ENCODE peak calls at places on chromosomes 16 and 17, in four cellular contexts. S, T, V and M are unnamed samples.

GRCh38 chr17:70661342-70662222 is 492.2 kb downstream of the KCNJ2 start:
- DNase-seq in S (no peak), T (peak), V (no peak), M (peak)

GRCh38 chr17:62791235-62792121 is 16.6 kb downstream of the MARCHF10 start:
- DNase-seq in S (peak), T (peak), V (no peak), M (peak)

GRCh38 chr16:19071811-19072777 is 4.7 kb downstream of the COQ7 start:
- DNase-seq in S (peak), T (peak), V (no peak), M (peak)

GRCh38 chr17:77769215-77769614 is 189.3 kb upstream of the TNRC6C start:
- DNase-seq in S (no peak), T (no peak), V (no peak), M (no peak)

GRCh38 chr17:38627957-38628356 is 22.2 kb upstream of the SRCIN1 start:
- DNase-seq in S (no peak), T (no peak), V (no peak), M (no peak)

GRCh38 chr16:56424791-56425438 is 430 bp downstream of the AMFR start:
- DNase-seq in S (peak), T (no peak), V (no peak), M (no peak)

GRCh38 chr17:64162575-64162974 is 32.6 kb upstream of the ERN1 start:
- DNase-seq in S (no peak), T (no peak), V (no peak), M (no peak)

GRCh38 chr17:7023576-7024401 is 939 bp downstream of the BCL6B start:
- DNase-seq in S (peak), T (peak), V (no peak), M (peak)

GRCh38 chr16:85350146-85350728 is 238.0 kb upstream of the CIBAR2 start:
- DNase-seq in S (no peak), T (no peak), V (no peak), M (no peak)

GRCh38 chr17:49814781-49815496 is 26.5 kb downstream of the KAT7 start:
- DNase-seq in S (no peak), T (no peak), V (no peak), M (no peak)

GRCh38 chr16:15043344-15043743 is 12.5 kb downstream of the NTAN1 start:
- DNase-seq in S (no peak), T (no peak), V (no peak), M (peak)

GRCh38 chr17:7442142-7442541 is 2.7 kb upstream of the CHRNB1 start:
- DNase-seq in S (no peak), T (no peak), V (no peak), M (no peak)

GRCh38 chr17:79028496-79029326 is 4.7 kb downstream of the C1QTNF1 start:
- DNase-seq in S (no peak), T (no peak), V (no peak), M (no peak)

GRCh38 chr17:79078476-79079190 is 4.0 kb downstream of the ENGASE start:
- DNase-seq in S (no peak), T (no peak), V (no peak), M (no peak)

GRCh38 chr16:3161235-3162018 is 26.6 kb upstream of the OR1F1 start:
- DNase-seq in S (no peak), T (no peak), V (no peak), M (no peak)

GRCh38 chr16:84055366-84055765 is 12.8 kb upstream of the SLC38A8 start:
- DNase-seq in S (no peak), T (no peak), V (no peak), M (no peak)

GRCh38 chr16:66809765-66810164 is 8.4 kb upstream of the TERB1 start:
- DNase-seq in S (no peak), T (no peak), V (no peak), M (no peak)

GRCh38 chr16:56203052-56203451 is 11.8 kb downstream of the GNAO1 start:
- DNase-seq in S (no peak), T (peak), V (no peak), M (no peak)

GRCh38 chr17:73914536-73915274 is 270.5 kb upstream of the SDK2 start:
- DNase-seq in S (no peak), T (no peak), V (no peak), M (no peak)

GRCh38 chr16:35370617-35371016 is 1911.2 kb downstream of the TP53TG3F start:
- DNase-seq in S (no peak), T (no peak), V (no peak), M (no peak)

GRCh38 chr16:64627288-64627687 is 494.6 kb downstream of the CDH11 start:
- DNase-seq in S (no peak), T (peak), V (no peak), M (no peak)

GRCh38 chr17:1898332-1898731 is 68.5 kb downstream of the RPA1 start:
- DNase-seq in S (no peak), T (no peak), V (no peak), M (no peak)

GRCh38 chr17:57705921-57706695 is 39.0 kb downstream of the CCDC182 start:
- DNase-seq in S (no peak), T (no peak), V (no peak), M (no peak)

GRCh38 chr17:27489045-27489715 is 32.9 kb downstream of the KSR1 start:
- DNase-seq in S (no peak), T (peak), V (no peak), M (peak)

GRCh38 chr17:78979780-78980623 is at the start of gene LGALS3BP:
- DNase-seq in S (peak), T (peak), V (no peak), M (no peak)

GRCh38 chr16:9134739-9135138 is 43.3 kb downstream of the HAPSTR1 start:
- DNase-seq in S (peak), T (peak), V (no peak), M (peak)

GRCh38 chr16:15754821-15755534 is 101.8 kb downstream of the MYH11 start:
- DNase-seq in S (no peak), T (no peak), V (no peak), M (no peak)

GRCh38 chr17:76441681-76442340 is 11.1 kb downstream of the UBE2O start:
- DNase-seq in S (peak), T (no peak), V (no peak), M (no peak)

GRCh38 chr17:31566247-31566991 is 174.9 kb downstream of the RAB11FIP4 start:
- DNase-seq in S (no peak), T (no peak), V (no peak), M (no peak)

GRCh38 chr17:65855245-65855644 is 293.8 kb upstream of the AXIN2 start:
- DNase-seq in S (no peak), T (peak), V (no peak), M (no peak)

GRCh38 chr16:20257234-20257633 is 70.1 kb downstream of the GP2 start:
- DNase-seq in S (no peak), T (no peak), V (no peak), M (no peak)

GRCh38 chr17:16515933-16516332 is 23.9 kb upstream of the LRRC75A start:
- DNase-seq in S (no peak), T (no peak), V (no peak), M (no peak)

GRCh38 chr17:39608142-39608541 is 422 bp upstream of the NEUROD2 start:
- DNase-seq in S (no peak), T (no peak), V (no peak), M (no peak)

GRCh38 chr17:62854026-62854425 is 45.9 kb upstream of the MARCHF10 start:
- DNase-seq in S (no peak), T (no peak), V (no peak), M (peak)

GRCh38 chr17:30576326-30576861 is 99.2 kb downstream of the GOSR1 start:
- DNase-seq in S (no peak), T (no peak), V (no peak), M (no peak)

GRCh38 chr17:38605852-38606645 is at the start of gene SRCIN1:
- DNase-seq in S (peak), T (no peak), V (no peak), M (peak)

GRCh38 chr17:16936536-16937310 is 35.2 kb downstream of the TNFRSF13B start:
- DNase-seq in S (no peak), T (no peak), V (no peak), M (no peak)

DNA sequence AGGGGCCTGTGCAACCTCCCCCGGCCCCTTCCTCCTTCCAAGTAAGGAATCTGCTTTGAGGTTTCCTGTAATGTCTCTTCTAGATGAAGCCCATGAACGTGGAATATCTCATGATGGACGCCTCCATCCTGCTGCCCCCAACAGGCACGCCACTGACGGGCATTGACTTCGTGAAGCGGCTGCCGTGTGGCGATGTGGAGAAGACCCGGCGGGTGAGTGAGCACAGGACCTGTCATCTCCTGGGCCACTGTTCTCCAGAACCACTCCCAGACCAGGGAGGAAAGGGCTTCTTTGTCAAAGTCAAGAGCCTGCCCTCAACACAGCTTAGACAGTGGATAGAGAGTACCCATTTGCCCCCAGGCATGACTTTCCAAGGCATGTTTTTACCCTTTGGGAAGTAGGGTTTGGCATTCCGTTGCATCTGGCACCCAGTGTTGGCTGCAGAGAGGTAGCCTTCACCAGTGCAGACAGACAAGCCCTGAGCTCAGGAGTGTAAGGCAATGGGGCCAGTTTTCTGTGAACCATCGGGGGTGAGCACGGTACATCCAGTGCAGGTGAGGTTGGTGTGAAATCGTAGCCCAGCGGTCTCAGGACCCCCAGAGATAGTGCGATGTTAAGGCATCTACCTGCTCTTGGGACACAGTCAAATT is 107.2 kb downstream of the CLEC16A start:
- DNase-seq in S (no peak), T (no peak), V (no peak), M (no peak)
- H3K4me3 ChIP-seq in S (no peak), T (no peak), V (no peak), M (no peak)

GRCh38 chr16:74497761-74498160 is 76.5 kb upstream of the CLEC18B start:
- DNase-seq in S (no peak), T (no peak), V (no peak), M (no peak)
- TF ChIP-seq CTCF in S (no peak), T (no peak), V (no peak), M (no peak)

DNA sequence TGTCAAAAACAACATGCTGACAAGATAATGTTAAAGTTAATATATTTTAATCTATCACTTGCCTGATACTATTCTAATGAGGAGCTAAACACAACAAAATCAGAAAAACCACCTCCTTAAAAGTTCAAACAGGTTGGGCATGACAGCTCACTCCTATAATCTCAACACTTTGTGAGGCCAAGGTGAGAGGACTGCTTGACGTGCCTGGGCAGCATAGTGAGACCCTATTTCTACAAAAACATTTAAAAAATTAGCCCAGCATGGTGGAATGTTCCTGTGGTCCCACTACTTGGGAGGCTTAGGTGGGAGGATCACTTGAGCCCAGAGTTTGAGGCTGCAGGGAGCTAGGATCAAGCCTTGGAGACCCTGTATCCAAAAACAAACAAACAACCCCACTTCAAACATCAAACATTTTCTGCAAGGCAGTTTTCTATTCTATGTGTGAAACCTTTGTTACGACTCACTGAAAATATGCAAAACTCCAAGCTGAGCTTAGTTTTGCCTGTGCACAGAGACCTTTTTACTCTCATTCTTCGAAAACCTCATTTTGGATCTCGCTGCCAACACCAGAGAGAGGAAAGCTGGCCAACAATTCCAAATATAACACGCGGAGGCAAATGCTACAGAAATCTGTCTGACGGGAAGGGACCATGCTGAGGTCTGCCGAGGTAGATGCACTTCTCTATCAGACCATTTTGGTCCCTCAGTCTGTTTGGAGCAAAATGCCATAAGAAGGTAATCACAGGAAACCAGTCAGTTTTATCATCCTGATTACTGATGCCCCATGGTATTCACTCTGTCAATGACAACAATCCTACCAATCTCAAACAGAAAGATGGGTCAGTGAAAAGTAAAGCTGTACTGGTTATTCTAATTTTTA is 6.2 kb downstream of the PHF12 start:
- DNase-seq in S (no peak), T (peak), V (no peak), M (peak)
- H3K4me3 ChIP-seq in S (no peak), T (no peak), V (no peak), M (no peak)

GRCh38 chr16:11078812-11079459 is 134.6 kb downstream of the CLEC16A start:
- DNase-seq in S (no peak), T (peak), V (no peak), M (peak)

GRCh38 chr16:11082108-11082859 is 137.9 kb downstream of the CLEC16A start:
- DNase-seq in S (no peak), T (no peak), V (no peak), M (no peak)

GRCh38 chr16:11080999-11081630 is 136.8 kb downstream of the CLEC16A start:
- DNase-seq in S (no peak), T (no peak), V (no peak), M (no peak)

GRCh38 chr16:11079657-11080187 is 135.4 kb downstream of the CLEC16A start:
- DNase-seq in S (no peak), T (peak), V (no peak), M (peak)

GRCh38 chr16:11080327-11080967 is 136.1 kb downstream of the CLEC16A start:
- DNase-seq in S (no peak), T (no peak), V (no peak), M (no peak)
- TF ChIP-seq CTCF in S (no peak), T (no peak), V (no peak), M (no peak)